ENCODE peak calls at places on chromosomes 12 and 14, in nine cellular contexts. G is foreskin fibroblast; J is Caco-2; C is aorta; F is neuronal stem cell; Z is esophagus squamous epithelium; L is heart left ventricle; P is CD8-positive, alpha-beta T cell; I is body of pancreas. V is an unnamed sample.

GRCh38 chr14:59751578-59751977 is 119.0 kb downstream of the RTN1 start:
- DNase-seq in G (no peak), J (no peak), C (no peak), F (no peak), Z (no peak), L (no peak), P (no peak), I (no peak), V (no peak)

GRCh38 chr14:72850360-72850759 is 43.5 kb downstream of the DPF3 start:
- DNase-seq in G (peak; percentile 55), J (no peak), C (no peak), F (no peak), Z (no peak), L (no peak), P (no peak), I (no peak), V (no peak)

GRCh38 chr14:21267886-21268611 is 1.2 kb downstream of the HNRNPC start:
- DNase-seq in G (no peak), J (no peak), C (no peak), F (no peak), Z (no peak), L (no peak), P (no peak), I (no peak), V (no peak)

GRCh38 chr12:49887536-49888401 is 15.9 kb downstream of the FAIM2 start:
- DNase-seq in G (no peak), J (peak; percentile 56), C (no peak), F (no peak), Z (no peak), L (peak; percentile 27), P (no peak), I (no peak), V (no peak)

GRCh38 chr12:11482955-11483354 is 87.6 kb upstream of the PRB2 start:
- DNase-seq in G (peak; percentile 62), J (no peak), C (no peak), F (no peak), Z (no peak), L (no peak), P (no peak), I (no peak), V (no peak)

GRCh38 chr14:36723551-36723950 is 61.9 kb downstream of the PAX9 start:
- DNase-seq in G (no peak), J (no peak), C (no peak), F (no peak), Z (no peak), L (no peak), P (no peak), I (no peak), V (no peak)

GRCh38 chr12:130041983-130042812 is 120.1 kb upstream of the FZD10 start:
- DNase-seq in G (no peak), J (peak; percentile 4), C (peak; percentile 83), F (peak; percentile 57), Z (no peak), L (no peak), P (no peak), I (peak; percentile 47), V (no peak)

GRCh38 chr12:84636801-84637285 is 275.8 kb downstream of the SLC6A15 start:
- DNase-seq in G (peak; percentile 32), J (no peak), C (no peak), F (no peak), Z (no peak), L (no peak), P (no peak), I (no peak), V (no peak)

GRCh38 chr12:85831327-85831990 is 4.8 kb downstream of the RASSF9 start:
- DNase-seq in G (no peak), J (no peak), C (no peak), F (no peak), Z (no peak), L (no peak), P (no peak), I (no peak), V (no peak)

GRCh38 chr12:85644508-85644907 is 191.7 kb downstream of the RASSF9 start:
- DNase-seq in G (no peak), J (no peak), C (no peak), F (no peak), Z (no peak), L (no peak), P (no peak), I (no peak), V (no peak)

DNA sequence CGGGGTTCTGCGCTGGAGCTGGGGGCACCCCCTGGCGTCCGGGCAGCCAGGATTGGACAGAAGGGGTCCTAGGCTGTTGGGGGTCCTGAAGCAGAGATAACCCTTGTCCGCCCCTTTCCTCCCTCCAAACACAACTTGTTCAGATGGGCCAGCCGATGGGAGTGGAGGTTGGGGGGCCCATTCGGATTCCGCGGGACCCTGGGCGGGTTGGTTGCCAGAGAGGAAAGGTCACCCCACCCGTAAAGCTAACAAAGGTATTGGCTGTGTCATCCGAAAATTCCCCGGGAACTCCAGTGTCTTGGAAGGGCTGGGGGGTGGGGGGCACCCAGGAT is 1.3 kb downstream of the FAM222A start:
- DNase-seq in G (no peak), J (no peak), C (peak; percentile 72), F (no peak), Z (no peak), L (no peak), P (no peak), I (no peak), V (no peak)
- H3K4me3 ChIP-seq in G (no peak overlapping the region), J (peak overlapping the region; percentile 80), C (no peak overlapping the region), F (peak overlapping the region; percentile 82), Z (peak overlapping the region; percentile 50), L (peak overlapping the region; percentile 62), P (peak overlapping the region; percentile 54), I (no peak overlapping the region), V (no peak overlapping the region)

GRCh38 chr14:89619616-89620273 is 202.7 kb upstream of the FOXN3 start:
- DNase-seq in G (no peak), J (no peak), C (no peak), F (no peak), Z (no peak), L (no peak), P (no peak), I (no peak), V (no peak)

GRCh38 chr14:89621009-89621421 is 204.0 kb upstream of the FOXN3 start:
- DNase-seq in G (no peak), J (no peak), C (no peak), F (no peak), Z (no peak), L (no peak), P (peak; percentile 65), I (peak; percentile 35), V (no peak)

GRCh38 chr14:89620436-89620835 is 203.4 kb upstream of the FOXN3 start:
- DNase-seq in G (no peak), J (no peak), C (no peak), F (no peak), Z (no peak), L (no peak), P (no peak), I (no peak), V (no peak)

GRCh38 chr14:89624500-89625156 is 207.6 kb upstream of the FOXN3 start:
- DNase-seq in G (no peak), J (no peak), C (no peak), F (no peak), Z (no peak), L (no peak), P (no peak), I (no peak), V (no peak)

GRCh38 chr14:89621791-89622638 is 205.0 kb upstream of the FOXN3 start:
- DNase-seq in G (no peak), J (no peak), C (no peak), F (no peak), Z (no peak), L (no peak), P (no peak), I (no peak), V (no peak)
- H3K4me3 ChIP-seq in G (no peak overlapping the region), J (no peak overlapping the region), C (no peak overlapping the region), F (no peak overlapping the region), Z (no peak overlapping the region), L (no peak overlapping the region), P (no peak overlapping the region), I (no peak overlapping the region), V (no peak overlapping the region)

GRCh38 chr12:104460041-104460757 is 3.5 kb downstream of the CHST11 start:
- DNase-seq in G (no peak), J (no peak), C (no peak), F (no peak), Z (no peak), L (no peak), P (no peak), I (no peak), V (no peak)

GRCh38 chr12:104462931-104463339 is 6.2 kb downstream of the CHST11 start:
- DNase-seq in G (no peak), J (no peak), C (no peak), F (no peak), Z (no peak), L (no peak), P (peak; percentile 73), I (no peak), V (no peak)

GRCh38 chr12:104462325-104462724 is 5.6 kb downstream of the CHST11 start:
- DNase-seq in G (no peak), J (no peak), C (no peak), F (no peak), Z (no peak), L (no peak), P (no peak), I (no peak), V (no peak)

GRCh38 chr12:104459556-104459909 is 2.8 kb downstream of the CHST11 start:
- DNase-seq in G (no peak), J (no peak), C (no peak), F (no peak), Z (no peak), L (no peak), P (no peak), I (no peak), V (no peak)

DNA sequence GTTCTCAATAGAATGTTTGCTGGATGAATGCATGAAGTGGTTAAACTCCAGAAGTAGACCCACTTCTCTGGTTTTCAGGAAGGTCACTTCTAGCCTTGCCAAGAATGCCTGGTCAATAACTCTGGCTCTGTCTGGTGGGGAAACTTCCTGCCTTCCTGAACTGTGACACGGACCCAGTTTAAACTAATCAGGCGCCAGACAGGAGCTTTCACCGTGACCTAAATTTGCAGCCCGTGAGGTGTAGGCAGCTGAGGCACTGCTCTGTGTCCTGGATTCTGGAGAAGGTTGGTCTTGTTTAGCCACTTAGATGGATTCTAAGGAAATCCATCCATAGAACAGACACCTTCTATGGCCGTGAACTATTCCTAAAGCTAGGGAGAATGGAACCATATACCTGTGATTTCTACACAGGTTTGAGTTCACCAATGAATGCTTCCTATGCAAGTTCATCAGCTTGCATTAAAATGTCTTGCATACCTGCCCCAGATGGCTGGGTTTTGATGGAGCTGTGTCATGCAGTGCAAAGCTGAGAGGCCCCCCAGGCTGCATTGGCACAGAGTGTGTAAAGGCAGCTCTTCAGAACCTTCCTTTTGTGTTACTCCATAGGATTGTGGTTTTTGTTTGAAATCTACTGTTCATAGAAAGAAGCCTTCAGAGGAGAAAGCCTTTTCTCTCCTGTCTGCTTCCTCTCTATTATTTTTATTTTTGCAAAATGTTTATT is 4.4 kb downstream of the CHST11 start:
- DNase-seq in G (no peak), J (no peak), C (no peak), F (no peak), Z (no peak), L (no peak), P (no peak), I (no peak), V (no peak)
- H3K4me3 ChIP-seq in G (no peak overlapping the region), J (no peak overlapping the region), C (no peak overlapping the region), F (no peak overlapping the region), Z (no peak overlapping the region), L (no peak overlapping the region), P (no peak overlapping the region), I (no peak overlapping the region), V (no peak overlapping the region)

DNA sequence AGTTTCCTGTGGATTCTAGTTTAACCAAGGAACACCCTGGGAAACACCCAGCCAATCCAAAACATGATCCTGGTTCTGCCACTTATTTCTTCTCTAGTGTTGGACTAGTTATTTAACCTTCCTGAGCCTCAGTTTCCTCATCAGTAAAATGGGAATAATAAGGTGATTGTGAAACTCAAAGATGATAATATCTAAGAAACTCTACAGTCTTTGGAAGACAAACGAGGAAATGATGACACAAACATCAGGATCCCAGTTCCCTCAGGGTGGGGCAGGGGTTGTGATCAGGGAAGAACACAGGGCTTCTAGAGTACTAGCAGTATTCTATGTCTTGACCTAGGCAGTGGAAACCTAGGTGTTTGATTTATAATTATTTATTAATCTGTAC is 18.1 kb upstream of the TMEM106C start:
- DNase-seq in G (no peak), J (no peak), C (no peak), F (no peak), Z (no peak), L (no peak), P (no peak), I (no peak), V (no peak)
- H3K4me3 ChIP-seq in G (no peak overlapping the region), J (no peak overlapping the region), C (no peak overlapping the region), F (no peak overlapping the region), Z (no peak overlapping the region), L (no peak overlapping the region), P (no peak overlapping the region), I (no peak overlapping the region), V (no peak overlapping the region)

V was measured in AG09309.